ENCODE peak calls at places on chromosomes 7 and 10, in four cellular contexts. G, Z, U and T are unnamed samples.

GRCh38 chr10:25226775-25227682 is 52.2 kb downstream of the GPR158 start:
- DNase-seq in G (peak), Z (peak), U (peak), T (peak)

GRCh38 chr7:117269417-117269816 is 53.4 kb downstream of the WNT2 start:
- DNase-seq in G (no peak), Z (no peak), U (peak), T (no peak)

GRCh38 chr7:112770051-112770450 is 20.1 kb downstream of the TMEM168 start:
- DNase-seq in G (no peak), Z (no peak), U (peak), T (no peak)

GRCh38 chr10:67723601-67724000 is 27.6 kb upstream of the CTNNA3 start:
- DNase-seq in G (no peak), Z (no peak), U (no peak), T (no peak)

GRCh38 chr10:97331304-97331703 is 3.2 kb downstream of the FRAT2 start:
- DNase-seq in G (no peak), Z (no peak), U (no peak), T (no peak)

GRCh38 chr10:10977978-10978377 is 39.7 kb upstream of the CELF2 start:
- DNase-seq in G (no peak), Z (no peak), U (no peak), T (no peak)

GRCh38 chr7:91503934-91504575 is 239.8 kb downstream of the FZD1 start:
- DNase-seq in G (no peak), Z (no peak), U (no peak), T (no peak)

GRCh38 chr7:7641129-7641663 is 644 bp downstream of the UMAD1 start:
- DNase-seq in G (no peak), Z (peak), U (no peak), T (no peak)

GRCh38 chr7:114414151-114415053 is at the start of gene FOXP2:
- DNase-seq in G (no peak), Z (no peak), U (peak), T (no peak)

GRCh38 chr10:111107023-111107422 is 30.2 kb downstream of the ADRA2A start:
- DNase-seq in G (no peak), Z (peak), U (no peak), T (no peak)

GRCh38 chr10:129411772-129412171 is 55.3 kb upstream of the MGMT start:
- DNase-seq in G (no peak), Z (no peak), U (no peak), T (no peak)

GRCh38 chr10:75514830-75515229 is 83.4 kb downstream of the LRMDA start:
- DNase-seq in G (no peak), Z (no peak), U (no peak), T (no peak)

GRCh38 chr7:120033114-120033513 is 239.9 kb upstream of the KCND2 start:
- DNase-seq in G (no peak), Z (no peak), U (no peak), T (peak)

GRCh38 chr7:17041324-17041723 is 159.5 kb upstream of the AGR3 start:
- DNase-seq in G (no peak), Z (no peak), U (peak), T (no peak)

GRCh38 chr7:50531401-50531906 is 33.8 kb downstream of the DDC start:
- DNase-seq in G (peak), Z (no peak), U (peak), T (no peak)

GRCh38 chr10:125333209-125333591 is 172.8 kb upstream of the CTBP2 start:
- DNase-seq in G (no peak), Z (no peak), U (peak), T (no peak)

GRCh38 chr10:90779573-90779972 is 78.3 kb downstream of the HTR7 start:
- DNase-seq in G (no peak), Z (no peak), U (peak), T (peak)

GRCh38 chr10:43420369-43421200 is 11.6 kb upstream of the HNRNPF start:
- DNase-seq in G (peak), Z (peak), U (peak), T (peak)

GRCh38 chr10:97399843-97400545 is 1.1 kb downstream of the RRP12 start:
- DNase-seq in G (peak), Z (no peak), U (peak), T (peak)

GRCh38 chr10:109939253-109939961 is 16.1 kb upstream of the XPNPEP1 start:
- DNase-seq in G (no peak), Z (no peak), U (no peak), T (no peak)

GRCh38 chr7:99782012-99782953 is 1.7 kb downstream of the CYP3A4 start:
- DNase-seq in G (no peak), Z (no peak), U (peak), T (no peak)

GRCh38 chr10:110409926-110410325 is 87.8 kb upstream of the DUSP5 start:
- DNase-seq in G (no peak), Z (no peak), U (no peak), T (no peak)

GRCh38 chr10:5888352-5888751 is 1.3 kb downstream of the ANKRD16 start:
- DNase-seq in G (no peak), Z (no peak), U (peak), T (no peak)

GRCh38 chr7:33054261-33054964 is 8.2 kb downstream of the NT5C3A start:
- DNase-seq in G (no peak), Z (no peak), U (peak), T (no peak)

GRCh38 chr7:68936501-68936900 is 661.8 kb upstream of the AUTS2 start:
- DNase-seq in G (no peak), Z (no peak), U (no peak), T (no peak)

GRCh38 chr7:49187543-49188268 is 263.4 kb downstream of the CDC14C start:
- DNase-seq in G (no peak), Z (no peak), U (peak), T (no peak)

GRCh38 chr10:44801383-44802327 is 109.5 kb upstream of the TMEM72 start:
- DNase-seq in G (no peak), Z (no peak), U (peak), T (no peak)

GRCh38 chr10:129960493-129961273 is 3.4 kb downstream of the EBF3 start:
- DNase-seq in G (no peak), Z (no peak), U (no peak), T (no peak)

GRCh38 chr7:84258628-84259027 is 64.0 kb upstream of the SEMA3A start:
- DNase-seq in G (no peak), Z (no peak), U (no peak), T (no peak)

GRCh38 chr7:150847536-150847935 is 4.8 kb upstream of the AOC1 start:
- DNase-seq in G (no peak), Z (no peak), U (no peak), T (no peak)

DNA sequence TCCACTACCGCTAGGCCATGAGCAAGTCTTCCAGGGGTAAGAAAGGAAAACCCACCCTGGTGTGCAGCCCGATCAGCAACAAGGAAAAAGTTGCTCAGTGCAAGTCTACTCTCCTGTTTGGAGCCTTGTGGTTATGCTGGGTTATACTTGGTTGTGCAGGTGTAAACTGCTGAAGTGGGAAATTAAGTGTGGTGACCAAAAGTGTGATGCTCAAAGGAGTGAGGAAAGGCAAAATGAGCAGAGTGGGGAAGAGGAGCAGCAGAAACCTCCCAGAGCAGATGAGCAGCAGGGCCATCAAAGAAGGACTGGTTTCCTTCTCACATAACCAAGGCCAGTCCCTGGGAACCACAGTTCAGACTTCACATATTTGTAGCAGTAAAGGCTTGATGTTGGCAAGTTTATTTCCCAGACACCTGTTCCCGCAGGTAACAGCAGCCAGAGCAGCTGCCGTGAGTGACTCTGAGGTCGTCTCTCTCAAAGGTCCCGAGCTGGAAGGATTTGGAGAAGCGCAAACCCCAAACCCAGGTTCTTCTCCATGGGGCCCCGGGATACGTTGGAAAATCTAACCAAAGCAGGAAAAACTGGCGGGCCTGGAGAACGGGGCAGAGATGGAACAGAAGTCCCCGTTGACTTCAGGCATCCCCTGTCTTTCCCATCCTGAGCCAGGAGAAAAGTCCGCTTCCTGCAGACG is 607 bp upstream of the SMO start:
- DNase-seq in G (no peak), Z (no peak), U (no peak), T (no peak)
- TF ChIP-seq CTCF in G (no peak), Z (no peak), U (no peak), T (no peak)

DNA sequence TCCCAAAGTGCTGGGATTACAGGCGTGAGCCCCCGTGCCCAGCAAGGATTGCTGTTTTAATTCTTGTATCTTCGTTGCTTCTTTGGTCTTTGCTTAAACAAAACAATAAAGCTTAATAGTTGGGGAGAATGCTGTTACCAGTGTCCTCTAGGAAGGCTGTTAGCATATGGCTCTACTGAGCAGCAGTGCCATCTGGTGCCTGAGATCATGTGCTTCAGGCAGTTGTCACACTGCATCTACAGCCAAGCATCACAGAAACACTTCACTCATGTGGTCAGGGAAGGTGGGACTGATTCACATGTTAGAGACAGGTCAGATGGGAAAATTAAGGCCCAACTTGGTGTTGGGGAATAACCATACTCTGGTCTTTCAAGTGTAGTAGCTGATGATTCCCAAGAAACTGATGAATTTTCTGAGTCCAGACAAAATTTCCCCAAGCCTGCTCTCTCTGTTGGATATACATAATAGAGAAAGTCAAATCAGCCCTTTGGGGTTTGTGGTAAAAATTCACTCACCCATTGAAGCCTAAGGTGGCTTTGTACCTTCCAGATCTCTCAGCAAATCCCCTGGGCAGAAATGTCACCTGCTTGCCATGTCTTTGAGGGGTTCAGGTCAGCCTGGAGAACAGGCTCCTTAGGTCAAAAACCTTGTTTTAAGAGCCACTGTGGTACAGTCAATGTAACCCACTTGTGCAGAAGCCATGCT is 28.4 kb downstream of the UBE2D4 start:
- DNase-seq in G (peak), Z (peak), U (peak), T (peak)
- TF ChIP-seq CTCF in G (no peak), Z (no peak), U (peak), T (peak)

GRCh38 chr10:86632009-86632800 is 22.1 kb upstream of the OPN4 start:
- DNase-seq in G (no peak), Z (peak), U (no peak), T (no peak)
- TF ChIP-seq CTCF in G (no peak), Z (no peak), U (peak), T (peak)

GRCh38 chr7:24769863-24770262 is 12.6 kb upstream of the GSDME start:
- DNase-seq in G (no peak), Z (no peak), U (no peak), T (no peak)

GRCh38 chr7:24769014-24769830 is 12.0 kb upstream of the GSDME start:
- DNase-seq in G (no peak), Z (no peak), U (no peak), T (no peak)

GRCh38 chr7:24763303-24763901 is 6.1 kb upstream of the GSDME start:
- DNase-seq in G (no peak), Z (no peak), U (no peak), T (no peak)

GRCh38 chr7:24764972-24765744 is 7.9 kb upstream of the GSDME start:
- DNase-seq in G (no peak), Z (no peak), U (no peak), T (no peak)

DNA sequence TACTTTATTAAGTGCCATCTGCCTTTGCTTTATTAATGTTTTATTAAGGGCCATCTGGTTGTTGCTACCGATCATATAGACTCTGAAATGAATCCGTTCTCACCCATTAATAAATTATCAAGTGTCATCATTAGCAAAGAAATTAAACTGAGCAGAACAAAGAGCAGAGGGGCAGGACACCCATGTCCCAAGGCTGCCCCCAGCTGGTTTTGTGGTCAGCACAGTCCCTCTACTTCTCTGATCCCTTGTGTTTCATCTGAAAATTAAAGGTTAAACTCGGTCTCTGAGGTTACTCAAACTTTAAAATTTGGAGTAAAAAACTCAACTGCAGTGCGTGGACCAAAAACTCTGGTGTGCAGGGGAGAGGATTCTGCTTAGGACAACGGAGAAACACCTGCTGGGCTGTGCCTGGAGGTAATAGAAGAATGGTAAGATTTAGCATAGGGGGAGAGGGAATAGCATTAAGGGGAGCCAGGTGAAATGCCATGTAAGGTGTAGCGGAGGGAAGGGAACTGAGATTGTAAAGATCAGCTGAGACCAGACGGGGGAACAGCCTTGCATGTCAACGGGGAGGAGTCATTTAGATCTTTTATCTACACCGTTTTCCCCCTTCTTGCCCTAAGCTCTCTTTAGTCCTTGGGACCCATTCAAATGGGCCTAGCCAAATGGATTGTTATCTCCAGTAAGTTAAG is 10.8 kb upstream of the GSDME start:
- DNase-seq in G (no peak), Z (no peak), U (no peak), T (no peak)
- TF ChIP-seq CTCF in G (no peak), Z (no peak), U (no peak), T (no peak)

GRCh38 chr10:114175667-114176066 is 1.7 kb upstream of the CCDC186 start:
- DNase-seq in G (no peak), Z (no peak), U (no peak), T (no peak)

GRCh38 chr10:114173680-114174461 is at the start of gene CCDC186:
- DNase-seq in G (peak), Z (peak), U (peak), T (peak)

GRCh38 chr10:114172776-114173555 is 1.0 kb downstream of the CCDC186 start:
- DNase-seq in G (no peak), Z (no peak), U (peak), T (no peak)

GRCh38 chr10:114174462-114175190 is 623 bp upstream of the CCDC186 start:
- DNase-seq in G (no peak), Z (peak), U (peak), T (no peak)

DNA sequence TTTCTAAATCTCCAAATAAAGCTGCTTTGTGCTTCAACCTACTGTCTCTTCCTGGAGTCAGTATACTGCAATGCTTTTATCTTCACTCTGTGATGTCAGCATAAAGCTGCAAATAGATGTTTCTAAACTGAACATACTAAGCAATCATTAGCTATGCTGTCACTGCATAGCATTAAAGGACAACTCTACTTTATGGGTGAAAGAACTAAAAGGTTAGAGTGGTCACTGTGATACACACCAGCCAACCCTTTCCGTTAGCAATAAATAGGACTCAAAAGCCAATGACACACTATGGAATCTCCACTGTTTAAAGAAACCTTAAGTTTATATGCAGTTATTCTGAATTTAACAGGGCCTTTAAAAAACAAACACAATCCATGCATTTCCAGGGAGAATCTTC is 1.8 kb downstream of the CCDC186 start:
- DNase-seq in G (no peak), Z (no peak), U (peak), T (no peak)
- TF ChIP-seq CTCF in G (no peak), Z (no peak), U (no peak), T (no peak)

DNA sequence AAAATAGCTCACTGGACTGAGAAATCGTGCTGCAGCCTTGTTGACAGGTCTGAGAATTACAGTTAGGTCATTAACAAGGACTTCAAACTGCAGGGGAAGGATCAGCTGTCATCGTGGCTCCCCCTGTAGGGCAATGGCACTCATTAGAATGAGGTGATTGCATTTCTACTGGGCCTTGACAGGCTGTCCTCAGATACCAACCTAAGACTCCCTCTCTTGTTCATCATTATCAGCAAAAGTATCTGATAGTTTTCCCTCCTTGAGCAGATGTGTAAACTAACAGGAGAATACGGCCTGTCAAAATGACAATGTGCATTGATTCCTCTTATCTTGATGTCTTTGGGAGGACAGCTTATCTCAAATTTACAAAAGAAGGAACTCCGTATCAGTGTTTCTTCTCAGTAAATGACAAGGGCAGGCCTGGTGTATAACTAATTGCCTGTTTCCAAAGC is 648.5 kb upstream of the LRRN3 start:
- DNase-seq in G (peak), Z (peak), U (peak), T (no peak)
- TF ChIP-seq CTCF in G (peak), Z (peak), U (peak), T (no peak)

GRCh38 chr7:82677064-82677463 is 233.5 kb upstream of the CACNA2D1 start:
- DNase-seq in G (peak), Z (no peak), U (no peak), T (no peak)
- TF ChIP-seq CTCF in G (no peak), Z (no peak), U (no peak), T (no peak)

GRCh38 chr7:124155400-124156022 is 122.6 kb upstream of the TMEM229A start:
- DNase-seq in G (no peak), Z (no peak), U (peak), T (no peak)
- TF ChIP-seq CTCF in G (peak), Z (peak), U (peak), T (peak)

GRCh38 chr7:93378131-93378530 is 146.0 kb downstream of the VPS50 start:
- DNase-seq in G (no peak), Z (no peak), U (no peak), T (no peak)

GRCh38 chr7:93373537-93373936 is 141.4 kb downstream of the VPS50 start:
- DNase-seq in G (no peak), Z (no peak), U (no peak), T (no peak)

GRCh38 chr7:93374345-93374940 is 142.3 kb downstream of the VPS50 start:
- DNase-seq in G (no peak), Z (no peak), U (peak), T (peak)

GRCh38 chr7:93375603-93376002 is 143.4 kb downstream of the VPS50 start:
- DNase-seq in G (no peak), Z (no peak), U (no peak), T (no peak)
- TF ChIP-seq CTCF in G (no peak), Z (no peak), U (no peak), T (no peak)

DNA sequence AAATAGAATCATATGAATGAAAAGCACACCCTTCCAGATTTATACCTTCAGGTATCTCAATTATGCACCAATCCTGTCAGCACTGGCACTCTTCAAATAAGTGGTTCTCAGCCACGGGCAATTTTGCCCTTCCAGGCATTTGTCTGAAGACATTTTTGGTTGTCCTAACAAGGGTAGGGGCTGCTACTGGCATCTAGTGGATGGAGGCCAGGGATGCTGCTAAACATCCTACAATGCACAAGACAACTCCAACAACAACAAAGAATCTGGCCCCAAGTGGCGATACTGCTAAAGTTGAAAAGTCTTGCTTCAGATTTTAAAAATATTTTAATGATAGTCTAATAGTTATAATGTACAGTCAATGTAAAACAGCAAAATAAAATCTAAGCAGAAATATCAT is 16.1 kb downstream of the CCDC186 start:
- DNase-seq in G (peak), Z (no peak), U (no peak), T (no peak)
- TF ChIP-seq CTCF in G (no peak), Z (no peak), U (no peak), T (no peak)